ENCODE peak calls at places on chromosomes 6 and 20, in four cellular contexts. B is GM23338, Z is K562, M is keratinocyte. W is an unnamed sample. For H4K20me1, the result is how much of the 10 kb centered on the place peaks cover.

GRCh38 chr20:43462369-43463132 is 4.9 kb downstream of the SRSF6 start:
- DNase-seq in B (no peak), Z (no peak), M (no peak), W (no peak)

GRCh38 chr6:31897612-31898199 is at the start of gene EHMT2:
- DNase-seq in B (peak), Z (peak), M (no peak), W (peak)

GRCh38 chr6:38687549-38687948 is 15.4 kb downstream of the GLO1 start:
- DNase-seq in B (no peak), Z (no peak), M (no peak), W (no peak)

GRCh38 chr20:48631114-48632016 is 196.4 kb downstream of the PREX1 start:
- DNase-seq in B (no peak), Z (no peak), M (no peak), W (no peak)

GRCh38 chr20:48041078-48041780 is 255.9 kb upstream of the SULF2 start:
- DNase-seq in B (no peak), Z (no peak), M (no peak), W (no peak)

GRCh38 chr6:5762561-5762968 is 244.2 kb downstream of the NRN1 start:
- DNase-seq in B (no peak), Z (no peak), M (no peak), W (no peak)

GRCh38 chr20:50144362-50144761 is 9.2 kb downstream of the PEDS1 start:
- DNase-seq in B (no peak), Z (no peak), M (peak), W (no peak)

GRCh38 chr20:4246428-4246827 is 231.1 kb upstream of the RNF24 start:
- DNase-seq in B (no peak), Z (no peak), M (no peak), W (no peak)

GRCh38 chr20:40810336-40810735 is 121.3 kb upstream of the MAFB start:
- DNase-seq in B (no peak), Z (no peak), M (no peak), W (no peak)

GRCh38 chr20:63132131-63132714 is 83.7 kb downstream of the YTHDF1 start:
- DNase-seq in B (no peak), Z (no peak), M (no peak), W (no peak)

GRCh38 chr6:157226761-157227160 is 96.6 kb downstream of the TMEM242 start:
- DNase-seq in B (no peak), Z (no peak), M (no peak), W (no peak)

GRCh38 chr20:57883761-57884160 is 173.9 kb upstream of the PMEPA1 start:
- DNase-seq in B (no peak), Z (no peak), M (no peak), W (no peak)

GRCh38 chr6:45132059-45132458 is 196.1 kb upstream of the RUNX2 start:
- DNase-seq in B (no peak), Z (no peak), M (no peak), W (no peak)

GRCh38 chr6:101803146-101803545 is 409.6 kb downstream of the GRIK2 start:
- DNase-seq in B (no peak), Z (no peak), M (no peak), W (no peak)

GRCh38 chr20:49303211-49303610 is 25.4 kb upstream of the ZNFX1 start:
- DNase-seq in B (no peak), Z (no peak), M (no peak), W (no peak)

GRCh38 chr20:20085812-20086211 is 33.5 kb downstream of the CFAP61 start:
- DNase-seq in B (no peak), Z (no peak), M (peak), W (no peak)

GRCh38 chr6:33392168-33392947 is 735 bp downstream of the KIFC1 start:
- DNase-seq in B (peak), Z (no peak), M (no peak), W (peak)

GRCh38 chr20:59063358-59064213 is 21.0 kb upstream of the PRELID3B start:
- DNase-seq in B (no peak), Z (no peak), M (no peak), W (no peak)

GRCh38 chr6:33981421-33981820 is 164.5 kb downstream of the GRM4 start:
- DNase-seq in B (no peak), Z (no peak), M (no peak), W (no peak)

GRCh38 chr6:157635388-157636244 is 187.4 kb upstream of the SNX9 start:
- DNase-seq in B (peak), Z (peak), M (no peak), W (no peak)

GRCh38 chr6:149846321-149846720 is 17.8 kb downstream of the LRP11 start:
- DNase-seq in B (no peak), Z (peak), M (no peak), W (no peak)

GRCh38 chr6:209432-210103 is 82.7 kb upstream of the DUSP22 start:
- DNase-seq in B (no peak), Z (peak), M (no peak), W (no peak)

GRCh38 chr20:54980321-54980960 is 505.0 kb downstream of the DOK5 start:
- DNase-seq in B (peak), Z (no peak), M (no peak), W (peak)

GRCh38 chr20:60013296-60014142 is 55.3 kb downstream of the CDH26 start:
- DNase-seq in B (no peak), Z (no peak), M (no peak), W (no peak)

GRCh38 chr20:47501483-47502270 is at the start of gene NCOA3:
- DNase-seq in B (peak), Z (peak), M (peak), W (peak)

GRCh38 chr6:11172501-11173337 is 59.7 kb downstream of the NEDD9 start:
- DNase-seq in B (peak), Z (peak), M (no peak), W (peak)

GRCh38 chr20:25275813-25276532 is 28.1 kb downstream of the PYGB start:
- DNase-seq in B (no peak), Z (no peak), M (no peak), W (no peak)

GRCh38 chr6:41201784-41202181 is 834 bp upstream of the TREML2 start:
- DNase-seq in B (no peak), Z (peak), M (no peak), W (peak)

GRCh38 chr6:154382707-154383106 is 26.1 kb upstream of the IPCEF1 start:
- DNase-seq in B (no peak), Z (no peak), M (no peak), W (no peak)

GRCh38 chr6:36360241-36361054 is 23.8 kb upstream of the BNIP5 start:
- DNase-seq in B (peak), Z (peak), M (no peak), W (peak)

GRCh38 chr6:138944412-138944811 is 43.6 kb downstream of the REPS1 start:
- DNase-seq in B (no peak), Z (no peak), M (no peak), W (no peak)

GRCh38 chr6:81697564-81697963 is 54.9 kb downstream of the TENT5A start:
- DNase-seq in B (no peak), Z (no peak), M (no peak), W (no peak)

GRCh38 chr6:21887301-21888185 is 294.0 kb downstream of the SOX4 start:
- DNase-seq in B (no peak), Z (no peak), M (no peak), W (no peak)

GRCh38 chr20:23235173-23236027 is 115.2 kb upstream of the NXT1 start:
- DNase-seq in B (peak), Z (peak), M (no peak), W (peak)

GRCh38 chr6:157280153-157280552 is 43.2 kb downstream of the TMEM242 start:
- DNase-seq in B (peak), Z (no peak), M (no peak), W (no peak)

GRCh38 chr20:62651285-62652021 is 9.2 kb downstream of the SLCO4A1 start:
- DNase-seq in B (peak), Z (no peak), M (no peak), W (peak)

GRCh38 chr20:16243470-16243869 is 329.8 kb downstream of the KIF16B start:
- DNase-seq in B (no peak), Z (no peak), M (no peak), W (peak)

GRCh38 chr6:6875818-6876470 is 231.8 kb upstream of the RREB1 start:
- DNase-seq in B (no peak), Z (no peak), M (no peak), W (no peak)

GRCh38 chr20:13149371-13149770 is 71.7 kb upstream of the ISM1 start:
- DNase-seq in B (no peak), Z (no peak), M (no peak), W (no peak)

GRCh38 chr6:43800746-43801488 is 30.9 kb downstream of the VEGFA start:
- DNase-seq in B (peak), Z (no peak), M (no peak), W (no peak)
- TF ChIP-seq CTCF in B (peak), Z (no peak), M (no peak), W (peak)

GRCh38 chr6:134171517-134171916 is 119.1 kb upstream of the SLC2A12 start:
- DNase-seq in B (no peak), Z (no peak), M (no peak), W (no peak)
- H4K20me1 ChIP-seq in B (under half), Z (under half), M (under half), W (under half)

GRCh38 chr6:43181942-43182860 is at the start of gene CUL9:
- DNase-seq in B (peak), Z (peak), M (no peak), W (peak)
- TF ChIP-seq CTCF in B (no peak), Z (no peak), M (no peak), W (no peak)

DNA sequence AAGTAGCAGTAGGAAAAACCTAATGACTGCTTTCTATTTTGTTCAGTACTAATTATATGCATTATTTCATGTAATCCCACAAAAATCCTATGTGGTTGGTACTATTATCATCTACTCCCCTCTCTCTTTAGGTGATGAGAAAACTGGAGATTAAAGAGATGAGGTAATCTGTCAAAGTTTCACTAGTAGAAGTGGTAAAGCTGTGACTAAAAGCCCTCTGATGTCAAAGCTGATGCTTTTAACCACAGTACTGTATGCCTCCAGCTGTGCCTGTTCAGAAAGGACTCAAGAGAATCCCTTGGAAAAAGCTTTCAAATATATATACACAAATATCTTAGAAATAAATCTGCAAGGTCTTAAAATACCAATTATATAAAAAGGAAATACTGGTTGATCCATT is 38.0 kb downstream of the PHIP start:
- DNase-seq in B (no peak), Z (no peak), M (no peak), W (no peak)
- H4K20me1 ChIP-seq in B (under half), Z (under half), M (under half), W (under half)

DNA sequence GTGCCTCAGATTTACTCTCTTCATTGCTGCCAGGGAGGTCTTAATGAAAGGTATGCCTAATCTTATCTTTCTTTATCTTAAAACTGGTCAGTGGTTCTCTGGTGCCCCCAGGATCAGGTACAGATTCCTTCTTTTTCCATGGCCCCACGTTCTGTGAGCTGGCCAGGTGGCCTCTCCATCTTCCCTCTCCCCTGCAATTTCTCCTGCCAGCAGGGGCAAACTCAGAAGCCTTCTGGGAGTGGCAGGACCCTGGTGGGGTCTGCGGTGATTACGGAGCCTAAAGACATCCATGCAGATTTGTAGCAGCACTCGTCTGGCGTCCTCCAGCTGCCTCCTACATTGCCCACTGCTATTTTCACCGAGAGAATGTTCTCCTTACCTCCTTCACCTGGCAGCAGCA is 95.8 kb downstream of the CCDC170 start:
- DNase-seq in B (peak), Z (no peak), M (no peak), W (no peak)
- TF ChIP-seq CTCF in B (no peak), Z (no peak), M (no peak), W (no peak)

W was measured in OCI-LY7.